ENCODE peak calls at places on chromosomes 12 and 14, in four cellular contexts. One of them, this sample, is unnamed. For H3K36me3 and H3K4me1, the result is how much of the 10 kb centered on the place peaks cover.

GRCh38 chr14:60116181-60116580 is 24.5 kb downstream of the PCNX4 start:
- DNase-seq in cardiac muscle cell: no peak
- DNase-seq in heart left ventricle: no peak
- DNase-seq in tibial artery: no peak
- DNase-seq in this sample: no peak

GRCh38 chr14:53347046-53347445 is 193.9 kb upstream of the DDHD1 start:
- DNase-seq in cardiac muscle cell: no peak
- DNase-seq in heart left ventricle: no peak
- DNase-seq in tibial artery: no peak
- DNase-seq in this sample: no peak

GRCh38 chr12:100824476-100824875 is 29.9 kb downstream of the ANO4 start:
- DNase-seq in cardiac muscle cell: no peak
- DNase-seq in heart left ventricle: no peak
- DNase-seq in tibial artery: no peak
- DNase-seq in this sample: no peak

GRCh38 chr12:124856842-124857178 is 6.9 kb downstream of the SCARB1 start:
- DNase-seq in cardiac muscle cell: no peak
- DNase-seq in heart left ventricle: no peak
- DNase-seq in tibial artery: no peak
- DNase-seq in this sample: no peak

GRCh38 chr12:3962661-3963483 is 89.7 kb upstream of the PARP11 start:
- DNase-seq in cardiac muscle cell: peak
- DNase-seq in heart left ventricle: no peak
- DNase-seq in tibial artery: peak
- DNase-seq in this sample: no peak

GRCh38 chr12:116784238-116784612 is 46.1 kb downstream of the RNFT2 start:
- DNase-seq in cardiac muscle cell: no peak
- DNase-seq in heart left ventricle: no peak
- DNase-seq in tibial artery: no peak
- DNase-seq in this sample: no peak

GRCh38 chr12:54411398-54412241 is 7.4 kb downstream of the ITGA5 start:
- DNase-seq in cardiac muscle cell: no peak
- DNase-seq in heart left ventricle: peak
- DNase-seq in tibial artery: peak
- DNase-seq in this sample: peak

GRCh38 chr12:20268121-20268732 is 100.1 kb upstream of the PDE3A start:
- DNase-seq in cardiac muscle cell: no peak
- DNase-seq in heart left ventricle: no peak
- DNase-seq in tibial artery: no peak
- DNase-seq in this sample: no peak

GRCh38 chr12:93243689-93244513 is 133.8 kb upstream of the NUDT4 start:
- DNase-seq in cardiac muscle cell: peak
- DNase-seq in heart left ventricle: no peak
- DNase-seq in tibial artery: peak
- DNase-seq in this sample: no peak

GRCh38 chr14:52402812-52403526 is 88.9 kb downstream of the PTGER2 start:
- DNase-seq in cardiac muscle cell: no peak
- DNase-seq in heart left ventricle: no peak
- DNase-seq in tibial artery: no peak
- DNase-seq in this sample: no peak

GRCh38 chr14:21211509-21211908 is 55.6 kb upstream of the OR5AU1 start:
- DNase-seq in cardiac muscle cell: no peak
- DNase-seq in heart left ventricle: no peak
- DNase-seq in tibial artery: no peak
- DNase-seq in this sample: no peak
- H3K36me3 ChIP-seq in cardiac muscle cell: half or more
- H3K36me3 ChIP-seq in heart left ventricle: under half
- H3K36me3 ChIP-seq in tibial artery: half or more
- H3K36me3 ChIP-seq in this sample: half or more

DNA sequence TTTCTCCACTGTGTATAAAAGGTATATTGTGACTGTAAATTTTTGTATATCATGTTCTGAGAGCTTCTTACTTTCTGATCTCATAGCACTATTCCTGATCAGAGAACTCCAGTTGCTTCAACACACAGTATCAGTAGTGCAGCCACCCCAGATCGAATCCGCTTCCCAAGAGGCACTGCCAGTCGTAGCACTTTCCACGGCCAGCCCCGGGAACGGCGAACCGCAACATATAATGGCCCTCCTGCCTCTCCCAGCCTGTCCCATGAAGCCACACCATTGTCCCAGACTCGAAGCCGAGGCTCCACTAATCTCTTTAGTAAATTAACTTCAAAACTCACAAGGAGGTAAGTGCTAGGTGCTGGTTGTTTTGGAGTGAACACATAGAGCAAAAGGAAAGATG is 30.9 kb downstream of the CKB start:
- DNase-seq in cardiac muscle cell: no peak
- DNase-seq in heart left ventricle: no peak
- DNase-seq in tibial artery: no peak
- DNase-seq in this sample: no peak
- H3K4me1 ChIP-seq in cardiac muscle cell: under half
- H3K4me1 ChIP-seq in heart left ventricle: under half
- H3K4me1 ChIP-seq in tibial artery: under half
- H3K4me1 ChIP-seq in this sample: under half

GRCh38 chr14:88825503-88825902 is 1.1 kb downstream of the TTC8 start:
- DNase-seq in cardiac muscle cell: no peak
- DNase-seq in heart left ventricle: no peak
- DNase-seq in tibial artery: no peak
- DNase-seq in this sample: no peak

GRCh38 chr14:88825078-88825458 is 617 bp downstream of the TTC8 start:
- DNase-seq in cardiac muscle cell: no peak
- DNase-seq in heart left ventricle: no peak
- DNase-seq in tibial artery: no peak
- DNase-seq in this sample: no peak

GRCh38 chr14:88824314-88825077 is at the start of gene TTC8:
- DNase-seq in cardiac muscle cell: peak
- DNase-seq in heart left ventricle: peak
- DNase-seq in tibial artery: peak
- DNase-seq in this sample: peak

GRCh38 chr14:88821888-88822287 is 2.6 kb upstream of the TTC8 start:
- DNase-seq in cardiac muscle cell: no peak
- DNase-seq in heart left ventricle: no peak
- DNase-seq in tibial artery: no peak
- DNase-seq in this sample: no peak

GRCh38 chr14:88823968-88824313 is 510 bp upstream of the TTC8 start:
- DNase-seq in cardiac muscle cell: no peak
- DNase-seq in heart left ventricle: no peak
- DNase-seq in tibial artery: no peak
- DNase-seq in this sample: no peak
- H3K4me3 ChIP-seq in cardiac muscle cell: peak
- H3K4me3 ChIP-seq in heart left ventricle: peak
- H3K4me3 ChIP-seq in tibial artery: peak
- H3K4me3 ChIP-seq in this sample: no peak

GRCh38 chr12:75488553-75488952 is 8.0 kb downstream of the GLIPR1 start:
- DNase-seq in cardiac muscle cell: peak
- DNase-seq in heart left ventricle: no peak
- DNase-seq in tibial artery: no peak
- DNase-seq in this sample: no peak
- H3K36me3 ChIP-seq in cardiac muscle cell: under half
- H3K36me3 ChIP-seq in heart left ventricle: under half
- H3K36me3 ChIP-seq in tibial artery: under half
- H3K36me3 ChIP-seq in this sample: under half

GRCh38 chr12:52186135-52186840 is 5.5 kb downstream of the KRT80 start:
- DNase-seq in cardiac muscle cell: no peak
- DNase-seq in heart left ventricle: no peak
- DNase-seq in tibial artery: no peak
- DNase-seq in this sample: no peak
- H3K4me1 ChIP-seq in cardiac muscle cell: under half
- H3K4me1 ChIP-seq in heart left ventricle: under half
- H3K4me1 ChIP-seq in tibial artery: under half
- H3K4me1 ChIP-seq in this sample: half or more

DNA sequence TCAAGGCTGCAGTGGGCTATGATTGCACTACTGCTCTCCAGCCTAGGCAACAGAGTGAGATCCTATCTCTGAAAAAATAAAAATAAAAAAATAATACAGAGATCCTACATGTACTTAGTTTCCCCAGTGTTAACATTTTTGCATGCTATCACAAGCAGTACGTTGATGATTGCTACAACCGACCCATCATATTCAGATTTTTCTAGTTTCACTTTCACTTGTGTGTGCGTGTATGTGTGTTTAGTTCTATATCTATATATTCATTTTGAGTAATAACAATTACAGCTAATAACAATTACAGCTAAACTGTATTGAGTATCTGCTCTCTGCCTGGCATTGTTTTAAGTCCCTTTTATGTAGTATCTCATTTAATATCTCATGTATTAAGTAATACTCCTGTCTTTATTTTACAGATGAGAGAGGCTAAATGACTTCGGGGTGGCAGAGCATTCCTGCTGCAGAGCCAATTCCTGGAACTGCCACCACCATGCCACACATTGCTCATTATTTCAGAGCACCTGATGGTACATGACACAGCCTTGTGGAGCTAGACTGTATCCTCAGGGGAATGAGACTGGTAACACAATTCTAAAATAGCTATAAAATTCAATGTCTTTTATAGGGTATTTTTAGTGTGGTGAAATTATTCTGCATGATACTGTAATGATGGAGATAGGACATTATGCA is 153.1 kb downstream of the BCAT1 start:
- DNase-seq in cardiac muscle cell: no peak
- DNase-seq in heart left ventricle: no peak
- DNase-seq in tibial artery: no peak
- DNase-seq in this sample: no peak
- H3K4me3 ChIP-seq in cardiac muscle cell: no peak
- H3K4me3 ChIP-seq in heart left ventricle: no peak
- H3K4me3 ChIP-seq in tibial artery: no peak
- H3K4me3 ChIP-seq in this sample: no peak